ENCODE peak calls at places on chromosomes 16 and 17, in five cellular contexts. O is activated B cell treated with CpG ODN at 0.5 μM for 24 hours, W is psoas muscle, C is OCI-LY7, A is dorsolateral prefrontal cortex. J is an unnamed sample.

GRCh38 chr16:87474566-87474996 is 18.2 kb downstream of the ZCCHC14 start:
- DNase-seq in O (no peak), W (no peak), C (no peak), A (no peak), J (no peak)

GRCh38 chr17:1592751-1593629 is 30.4 kb upstream of the PITPNA start:
- DNase-seq in O (peak; percentile 99), W (no peak), C (peak; percentile 94), A (no peak), J (no peak)

GRCh38 chr16:86577314-86577971 is 906 bp upstream of the FOXL1 start:
- DNase-seq in O (no peak), W (no peak), C (no peak), A (no peak), J (no peak)

GRCh38 chr16:84989791-84990620 is 21.3 kb downstream of the ZDHHC7 start:
- DNase-seq in O (no peak), W (peak; percentile 28), C (no peak), A (no peak), J (no peak)

GRCh38 chr16:29784901-29785500 is 5.5 kb upstream of the KIF22 start:
- DNase-seq in O (peak; percentile 65), W (peak; percentile 88), C (peak; percentile 14), A (no peak), J (no peak)

GRCh38 chr17:75707096-75707720 is 14.1 kb upstream of the ITGB4 start:
- DNase-seq in O (no peak), W (no peak), C (no peak), A (no peak), J (peak; percentile 36)

GRCh38 chr17:13520899-13521572 is 80.7 kb downstream of the HS3ST3A1 start:
- DNase-seq in O (no peak), W (no peak), C (no peak), A (no peak), J (peak; percentile 89)

GRCh38 chr16:2949705-2950399 is 14.2 kb upstream of the KREMEN2 start:
- DNase-seq in O (no peak), W (peak; percentile 28), C (no peak), A (no peak), J (no peak)

GRCh38 chr17:60305141-60305540 is 86.8 kb downstream of the USP32 start:
- DNase-seq in O (no peak), W (no peak), C (peak; percentile 53), A (no peak), J (no peak)

GRCh38 chr17:56441331-56441730 is 152.2 kb upstream of the NOG start:
- DNase-seq in O (no peak), W (no peak), C (no peak), A (no peak), J (peak; percentile 82)

GRCh38 chr17:42247734-42248133 is 28.5 kb downstream of the STAT5B start:
- DNase-seq in O (no peak), W (no peak), C (no peak), A (no peak), J (peak; percentile 59)

GRCh38 chr16:51181495-51181795 is 30.4 kb upstream of the SALL1 start:
- DNase-seq in O (no peak), W (no peak), C (peak; percentile 59), A (no peak), J (no peak)

GRCh38 chr16:89039756-89040155 is 53.9 kb upstream of the ACSF3 start:
- DNase-seq in O (no peak), W (peak; percentile 42), C (no peak), A (no peak), J (no peak)

GRCh38 chr17:51999654-52000053 is 158.9 kb downstream of the CA10 start:
- DNase-seq in O (no peak), W (no peak), C (no peak), A (no peak), J (no peak)

GRCh38 chr17:62322313-62322712 is 58.0 kb upstream of the EFCAB3 start:
- DNase-seq in O (no peak), W (no peak), C (no peak), A (no peak), J (no peak)

GRCh38 chr16:88338111-88338510 is 44.6 kb upstream of the ZNF469 start:
- DNase-seq in O (no peak), W (peak; percentile 18), C (no peak), A (no peak), J (no peak)

GRCh38 chr17:2406903-2407790 is 6.3 kb upstream of the MNT start:
- DNase-seq in O (no peak), W (peak; percentile 79), C (no peak), A (no peak), J (peak; percentile 97)

GRCh38 chr16:87259431-87259830 is 57.8 kb downstream of the C16orf95 start:
- DNase-seq in O (no peak), W (no peak), C (no peak), A (no peak), J (no peak)

GRCh38 chr17:27544350-27545131 is 86.4 kb upstream of the LGALS9 start:
- DNase-seq in O (peak; percentile 48), W (no peak), C (peak; percentile 51), A (no peak), J (no peak)

GRCh38 chr16:83952587-83952939 is 477 bp upstream of the OSGIN1 start:
- DNase-seq in O (no peak), W (no peak), C (no peak), A (no peak), J (no peak)

GRCh38 chr17:57523926-57524634 is 221.0 kb downstream of the CCDC182 start:
- DNase-seq in O (no peak), W (peak; percentile 92), C (no peak), A (no peak), J (peak; percentile 76)

GRCh38 chr17:78414178-78415162 is 36.0 kb downstream of the PGS1 start:
- DNase-seq in O (no peak), W (peak; percentile 51), C (no peak), A (no peak), J (no peak)

GRCh38 chr17:65268832-65269231 is 131.7 kb downstream of the RGS9 start:
- DNase-seq in O (no peak), W (no peak), C (no peak), A (no peak), J (peak; percentile 29)

GRCh38 chr17:78316115-78316866 is 43.6 kb downstream of the SOCS3 start:
- DNase-seq in O (no peak), W (no peak), C (no peak), A (no peak), J (no peak)

GRCh38 chr17:28384281-28385036 is 13.0 kb downstream of the SARM1 start:
- DNase-seq in O (peak; percentile 33), W (peak; percentile 61), C (no peak), A (no peak), J (no peak)

GRCh38 chr17:46818319-46818928 is at the start of gene WNT3:
- DNase-seq in O (peak; percentile 51), W (no peak), C (peak; percentile 63), A (no peak), J (no peak)

GRCh38 chr17:42459256-42459982 is 741 bp downstream of the ATP6V0A1 start:
- DNase-seq in O (no peak), W (peak; percentile 67), C (peak; percentile 59), A (peak; percentile 62), J (peak; percentile 50)

GRCh38 chr17:76360461-76360860 is 6.7 kb upstream of the PRPSAP1 start:
- DNase-seq in O (no peak), W (no peak), C (no peak), A (no peak), J (no peak)

GRCh38 chr16:987846-988245 is 6.3 kb downstream of the SOX8 start:
- DNase-seq in O (no peak), W (no peak), C (no peak), A (no peak), J (no peak)

GRCh38 chr16:70632273-70632672 is 14.1 kb upstream of the IL34 start:
- DNase-seq in O (no peak), W (no peak), C (no peak), A (no peak), J (no peak)

GRCh38 chr16:88570691-88571092 is 489 bp downstream of the ZC3H18 start:
- DNase-seq in O (no peak), W (no peak), C (peak; percentile 49), A (no peak), J (no peak)

GRCh38 chr16:81318711-81319110 is 3.9 kb downstream of the GAN start:
- DNase-seq in O (no peak), W (no peak), C (no peak), A (no peak), J (no peak)

GRCh38 chr16:81316176-81316496 is 1.4 kb downstream of the GAN start:
- DNase-seq in O (no peak), W (no peak), C (no peak), A (no peak), J (no peak)

GRCh38 chr16:81314603-81315270 is at the start of gene GAN:
- DNase-seq in O (peak; percentile 89), W (peak; percentile 96), C (peak; percentile 96), A (peak; percentile 91), J (peak; percentile 96)

GRCh38 chr16:81313731-81314602 is 795 bp upstream of the GAN start:
- DNase-seq in O (no peak), W (no peak), C (no peak), A (no peak), J (peak; percentile 31)

GRCh38 chr16:81315271-81316175 is 761 bp downstream of the GAN start:
- DNase-seq in O (peak; percentile 50), W (peak; percentile 72), C (peak; percentile 59), A (peak; percentile 28), J (peak; percentile 50)
- TF ChIP-seq CTCF in O (no peak), W (no peak), C (peak; percentile 38), A (no peak), J (peak; percentile 30)

GRCh38 chr17:82416771-82417170 is 1.4 kb upstream of the HEXD start:
- DNase-seq in O (no peak), W (no peak), C (peak; percentile 58), A (no peak), J (no peak)
- TF ChIP-seq CTCF in O (no peak), W (no peak), C (peak; percentile 65), A (no peak), J (peak; percentile 54)

GRCh38 chr16:82630688-82631087 is 3.9 kb downstream of the CDH13 start:
- DNase-seq in O (no peak), W (no peak), C (no peak), A (no peak), J (peak; percentile 28)
- TF ChIP-seq CTCF in O (no peak), W (peak; percentile 21), C (peak; percentile 61), A (peak; percentile 39), J (peak; percentile 71)

GRCh38 chr16:14300631-14301149 is 229.6 kb downstream of the MRTFB start:
- DNase-seq in O (no peak), W (peak; percentile 85), C (peak; percentile 86), A (no peak), J (peak; percentile 89)
- TF ChIP-seq CTCF in O (no peak), W (peak; percentile 46), C (peak; percentile 81), A (peak; percentile 62), J (peak; percentile 78)

GRCh38 chr16:69567031-69567680 is 1.4 kb downstream of the NFAT5 start:
- DNase-seq in O (no peak), W (no peak), C (peak; percentile 54), A (no peak), J (no peak)

GRCh38 chr16:69565611-69566436 is at the start of gene NFAT5:
- DNase-seq in O (peak; percentile 100), W (peak; percentile 92), C (peak; percentile 88), A (peak; percentile 89), J (peak; percentile 57)

GRCh38 chr16:69563605-69564580 is 1.9 kb upstream of the NFAT5 start:
- DNase-seq in O (peak; percentile 27), W (no peak), C (peak; percentile 71), A (no peak), J (peak; percentile 39)

GRCh38 chr16:69566437-69567030 is 768 bp downstream of the NFAT5 start:
- DNase-seq in O (no peak), W (peak; percentile 77), C (peak; percentile 64), A (no peak), J (peak; percentile 48)

GRCh38 chr16:69564845-69565610 is 738 bp upstream of the NFAT5 start:
- DNase-seq in O (no peak), W (no peak), C (peak; percentile 18), A (no peak), J (no peak)
- TF ChIP-seq CTCF in O (no peak), W (no peak), C (no peak), A (no peak), J (no peak)